ENCODE peak calls at places on chromosomes 16 and 17, in four cellular contexts. Q is K562, E is WTC11, W is HepG2. N is an unnamed sample.

GRCh38 chr16:48123104-48123788 is 32.5 kb downstream of the ABCC12 start:
- DNase-seq in Q (peak), E (no peak), W (peak), N (no peak)

GRCh38 chr16:28543072-28543471 is 4.3 kb upstream of the NUPR1 start:
- DNase-seq in Q (no peak), E (no peak), W (no peak), N (no peak)

GRCh38 chr16:51041546-51041945 is 109.5 kb downstream of the SALL1 start:
- DNase-seq in Q (no peak), E (no peak), W (no peak), N (no peak)

GRCh38 chr17:49120166-49120565 is 12.4 kb upstream of the B4GALNT2 start:
- DNase-seq in Q (no peak), E (no peak), W (no peak), N (no peak)

GRCh38 chr17:48542114-48542955 is 2.6 kb downstream of the HOXB2 start:
- DNase-seq in Q (peak), E (no peak), W (no peak), N (no peak)

GRCh38 chr16:67430504-67431076 is 331 bp upstream of the HSD11B2 start:
- DNase-seq in Q (no peak), E (no peak), W (peak), N (peak)

GRCh38 chr16:12260647-12261262 is 284.2 kb downstream of the SNX29 start:
- DNase-seq in Q (peak), E (peak), W (peak), N (peak)

GRCh38 chr17:2057130-2057713 is 2.3 kb downstream of the HIC1 start:
- DNase-seq in Q (no peak), E (no peak), W (no peak), N (no peak)

GRCh38 chr16:10231563-10231962 is 49.3 kb upstream of the GRIN2A start:
- DNase-seq in Q (no peak), E (no peak), W (no peak), N (no peak)

GRCh38 chr17:81350320-81350686 is 45.0 kb upstream of the BAHCC1 start:
- DNase-seq in Q (no peak), E (no peak), W (no peak), N (no peak)

GRCh38 chr17:82647593-82648164 is 565 bp downstream of the WDR45B start:
- DNase-seq in Q (peak), E (peak), W (no peak), N (peak)

GRCh38 chr17:68909066-68909465 is 46.1 kb downstream of the ABCA8 start:
- DNase-seq in Q (peak), E (no peak), W (peak), N (no peak)

GRCh38 chr17:15361151-15361550 is 19.8 kb upstream of the TEKT3 start:
- DNase-seq in Q (no peak), E (no peak), W (no peak), N (no peak)

GRCh38 chr16:23896832-23897821 is 61.3 kb downstream of the PRKCB start:
- DNase-seq in Q (no peak), E (no peak), W (no peak), N (no peak)

GRCh38 chr16:75584108-75584507 is 17.9 kb downstream of the GABARAPL2 start:
- DNase-seq in Q (no peak), E (no peak), W (no peak), N (no peak)

GRCh38 chr16:53414381-53414780 is 19.9 kb upstream of the RBL2 start:
- DNase-seq in Q (no peak), E (no peak), W (no peak), N (no peak)

GRCh38 chr17:62565817-62566216 is 61.7 kb upstream of the MRC2 start:
- DNase-seq in Q (no peak), E (no peak), W (no peak), N (no peak)

GRCh38 chr16:2040450-2041105 is 7.1 kb downstream of the NTHL1 start:
- DNase-seq in Q (no peak), E (no peak), W (no peak), N (no peak)

GRCh38 chr16:17305694-17306093 is 165.1 kb downstream of the XYLT1 start:
- DNase-seq in Q (no peak), E (no peak), W (no peak), N (no peak)

GRCh38 chr16:87628940-87629339 is 26.6 kb downstream of the JPH3 start:
- DNase-seq in Q (no peak), E (no peak), W (no peak), N (no peak)

DNA sequence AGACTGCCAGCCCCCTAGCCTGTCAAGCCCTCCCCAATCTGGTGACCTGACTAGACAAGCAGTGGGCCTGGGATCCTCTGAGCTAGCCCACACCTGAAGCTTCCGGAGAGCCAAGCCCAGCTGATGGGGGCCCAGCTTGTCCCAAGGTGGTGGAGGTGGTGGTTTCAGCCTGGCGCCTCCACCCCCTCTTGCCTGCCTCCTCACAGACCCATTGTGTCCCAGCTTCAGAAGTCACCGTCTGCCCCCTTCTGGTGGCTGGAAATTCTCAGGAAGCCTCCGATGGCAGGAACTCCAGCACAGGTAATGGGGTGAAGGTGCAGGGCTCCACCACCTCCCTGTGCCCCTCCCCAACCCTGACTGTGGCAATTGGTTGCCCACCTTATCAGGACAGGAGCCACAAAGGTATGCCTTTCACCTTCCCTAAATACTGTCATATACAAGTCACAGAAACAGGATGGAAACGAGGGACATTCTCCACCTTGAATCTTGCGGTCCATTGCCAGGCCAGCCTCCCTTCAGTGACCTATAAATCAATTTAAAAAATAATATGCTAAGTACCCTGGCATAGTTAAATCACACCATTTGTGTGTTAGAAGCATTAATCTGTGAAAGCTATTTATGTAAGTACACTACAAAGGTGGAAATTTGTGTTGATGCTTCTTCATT is 66.0 kb upstream of the ZNF423 start:
- DNase-seq in Q (peak), E (peak), W (peak), N (peak)
- TF ChIP-seq ELF4 in Q (no peak), E (no peak), W (no peak), N (no peak)

GRCh38 chr16:58418601-58419000 is 26.3 kb downstream of the GINS3 start:
- DNase-seq in Q (peak), E (no peak), W (no peak), N (no peak)
- TF ChIP-seq ELF4 in Q (no peak), E (no peak), W (no peak), N (no peak)

GRCh38 chr16:85049864-85050263 is 22.3 kb downstream of the KIAA0513 start:
- DNase-seq in Q (no peak), E (no peak), W (no peak), N (no peak)
- TF ChIP-seq ELF4 in Q (no peak), E (no peak), W (no peak), N (no peak)

DNA sequence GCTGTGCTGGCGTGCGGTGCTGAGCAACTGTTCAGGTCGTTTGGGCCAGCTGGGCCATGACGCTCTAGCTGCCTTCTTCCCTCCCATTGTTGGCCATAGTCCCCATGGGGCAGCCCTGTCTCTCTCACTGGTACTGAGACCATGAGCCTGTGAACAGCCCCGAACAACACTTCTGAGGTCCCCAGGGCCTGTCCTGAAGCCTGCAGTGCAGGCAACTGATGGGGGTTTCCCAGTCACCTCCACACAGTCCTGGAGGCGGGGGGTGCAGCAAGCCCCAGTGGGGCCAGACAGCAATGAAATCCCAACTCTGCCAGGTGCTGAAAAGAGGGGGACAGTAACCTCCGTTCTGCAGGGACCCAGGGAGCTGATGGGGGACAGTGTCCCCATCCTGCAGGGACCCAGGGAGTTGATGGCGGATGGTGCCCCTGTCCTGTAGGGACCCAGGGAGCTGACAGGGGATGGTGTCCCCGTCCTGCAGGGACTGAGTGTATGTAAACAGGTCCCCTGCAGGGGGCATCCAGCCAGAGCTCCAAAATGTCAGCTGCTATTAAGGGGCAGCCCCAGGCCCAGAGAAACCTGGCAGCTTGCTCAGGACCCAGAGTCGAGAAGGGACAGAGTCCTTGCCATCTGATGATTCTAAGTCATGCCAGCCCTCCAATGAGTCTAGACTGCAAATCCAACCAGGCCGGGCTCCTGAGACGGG is 30.4 kb downstream of the ENGASE start:
- DNase-seq in Q (peak), E (no peak), W (no peak), N (no peak)
- TF ChIP-seq ELF4 in Q (no peak), E (no peak), W (no peak), N (no peak)

GRCh38 chr17:76515291-76515949 is 14.2 kb upstream of the RHBDF2 start:
- DNase-seq in Q (no peak), E (no peak), W (no peak), N (no peak)
- TF ChIP-seq ELF4 in Q (no peak), E (no peak), W (no peak), N (no peak)

DNA sequence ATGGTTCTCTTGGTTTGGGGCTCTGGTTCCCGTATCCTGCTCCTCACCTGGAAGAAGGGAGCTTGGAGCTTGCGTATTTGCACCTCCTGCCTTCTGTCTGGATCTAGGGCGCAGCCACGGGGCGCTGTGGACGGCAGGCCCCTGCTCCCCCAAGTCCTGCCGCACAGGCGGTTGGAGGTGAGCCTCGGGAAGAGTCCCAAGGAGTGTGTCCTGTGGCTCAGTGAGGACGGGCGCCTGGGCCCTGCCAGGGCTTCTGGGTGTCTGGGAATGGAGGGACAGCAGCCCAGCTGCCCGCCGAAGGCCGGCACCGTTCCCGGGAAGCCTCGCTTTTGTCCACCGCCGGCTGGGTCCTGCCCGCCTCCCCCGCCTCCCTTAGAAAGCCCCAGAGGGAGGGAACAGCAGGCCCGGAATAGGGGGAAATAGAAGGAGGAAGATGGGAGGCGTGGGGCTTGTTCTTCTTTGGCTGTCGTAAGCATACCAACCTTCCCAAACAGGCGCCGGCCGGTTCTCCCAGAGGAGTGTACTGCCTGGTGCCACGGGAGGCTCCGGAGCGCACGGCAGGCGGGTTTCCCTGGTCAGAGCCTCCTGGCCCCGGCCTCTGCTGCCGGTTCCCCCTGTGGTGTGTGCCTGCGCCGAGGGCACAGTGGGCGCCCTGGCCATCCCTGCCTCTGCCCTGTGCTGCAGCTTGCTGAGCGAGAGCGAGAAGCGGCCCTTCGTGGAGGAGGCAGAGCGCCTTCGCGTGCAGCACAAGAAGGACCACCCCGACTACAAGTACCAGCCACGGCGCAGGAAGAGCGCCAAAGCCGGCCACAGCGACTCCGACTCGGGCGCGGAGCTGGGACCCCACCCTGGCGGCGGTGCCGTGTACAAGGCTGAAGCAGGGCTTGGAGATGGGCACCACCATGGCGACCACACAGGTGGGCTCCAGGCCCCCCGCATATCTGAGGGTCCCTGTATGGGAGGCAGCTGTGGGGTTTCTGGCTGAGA is 1.8 kb downstream of the SOX8 start:
- DNase-seq in Q (no peak), E (peak), W (no peak), N (no peak)
- TF ChIP-seq ELF4 in Q (no peak), E (no peak), W (no peak), N (no peak)

GRCh38 chr17:42428141-42428944 is 5.3 kb upstream of the CAVIN1 start:
- DNase-seq in Q (peak), E (peak), W (peak), N (peak)

GRCh38 chr17:42424991-42425610 is 2.0 kb upstream of the CAVIN1 start:
- DNase-seq in Q (no peak), E (no peak), W (no peak), N (peak)

GRCh38 chr17:42431758-42432161 is 8.7 kb upstream of the CAVIN1 start:
- DNase-seq in Q (no peak), E (no peak), W (no peak), N (no peak)

GRCh38 chr17:42429726-42430464 is 6.8 kb upstream of the CAVIN1 start:
- DNase-seq in Q (no peak), E (no peak), W (no peak), N (no peak)
- TF ChIP-seq ELF4 in Q (no peak), E (no peak), W (no peak), N (no peak)

GRCh38 chr16:83345846-83346245 is 461.9 kb upstream of the HSBP1 start:
- DNase-seq in Q (no peak), E (no peak), W (no peak), N (no peak)
- TF ChIP-seq ELF4 in Q (no peak), E (no peak), W (no peak), N (no peak)